ENCODE peak calls at places on chromosomes 7 and 10, in six cellular contexts. V is mucosa of descending colon, I is esophagus squamous epithelium, H is BJ, S is tibial artery, F is D721Med. A is an unnamed sample.

GRCh38 chr7:92448185-92448747 is 984 bp downstream of the GATAD1 start:
- DNase-seq in F (no peak), V (peak; percentile 63), H (no peak), I (no peak), S (peak; percentile 61), A (peak; percentile 44)

GRCh38 chr10:96450514-96451207 is 63.1 kb downstream of the TLL2 start:
- DNase-seq in V (no peak), I (no peak), H (no peak), S (no peak), F (no peak), A (no peak)

GRCh38 chr7:118202056-118202455 is 18.1 kb downstream of the LSM8 start:
- DNase-seq in I (no peak), S (no peak), V (no peak), F (no peak), H (no peak), A (no peak)

GRCh38 chr10:132296671-132297443 is 10.9 kb downstream of the STK32C start:
- DNase-seq in S (no peak), V (peak; percentile 5), I (no peak), F (no peak), H (no peak), A (no peak)

GRCh38 chr10:15150563-15150962 is 17.9 kb downstream of the NMT2 start:
- DNase-seq in S (no peak), I (no peak), V (no peak), F (no peak), H (no peak), A (no peak)

GRCh38 chr7:71793251-71793650 is 618.9 kb downstream of the CALN1 start:
- DNase-seq in H (no peak), I (no peak), V (no peak), S (no peak), F (no peak), A (no peak)

GRCh38 chr10:91006001-91006751 is 85.3 kb upstream of the ANKRD1 start:
- DNase-seq in F (no peak), S (peak; percentile 56), H (no peak), V (peak; percentile 33), I (peak; percentile 5), A (peak; percentile 33)

GRCh38 chr10:133439517-133440461 is 14.0 kb upstream of the SCART1 start:
- DNase-seq in S (no peak), H (no peak), F (no peak), V (no peak), I (no peak), A (no peak)

GRCh38 chr7:23205861-23206510 is 24.1 kb downstream of the NUP42 start:
- DNase-seq in I (no peak), H (no peak), V (no peak), S (no peak), F (no peak), A (no peak)

GRCh38 chr10:28520346-28520745 is 12.6 kb upstream of the WAC start:
- DNase-seq in H (no peak), I (no peak), S (no peak), F (no peak), V (no peak), A (no peak)

GRCh38 chr7:5282464-5283316 is at the start of gene SLC29A4:
- DNase-seq in I (no peak), S (no peak), V (peak; percentile 72), H (no peak), F (no peak), A (no peak)

GRCh38 chr7:130189281-130189782 is 15.9 kb downstream of the TMEM209 start:
- DNase-seq in H (peak; percentile 18), I (no peak), V (no peak), S (no peak), F (no peak), A (no peak)

GRCh38 chr7:116895849-116896248 is 33.5 kb downstream of the CAPZA2 start:
- DNase-seq in F (no peak), H (no peak), S (no peak), I (no peak), V (no peak), A (no peak)

GRCh38 chr7:151757274-151757673 is 119.6 kb downstream of the PRKAG2 start:
- DNase-seq in I (no peak), S (no peak), V (no peak), F (no peak), H (peak; percentile 59), A (no peak)

GRCh38 chr7:79778786-79779382 is 325.4 kb upstream of the MAGI2 start:
- DNase-seq in F (no peak), I (no peak), S (no peak), V (no peak), H (peak; percentile 77), A (no peak)

GRCh38 chr10:110273474-110273873 is 31.2 kb downstream of the SMNDC1 start:
- DNase-seq in F (no peak), H (no peak), I (no peak), V (no peak), S (peak; percentile 88), A (peak; percentile 24)

GRCh38 chr10:104127411-104127810 is 5.4 kb downstream of the SFR1 start:
- DNase-seq in H (no peak), I (no peak), S (no peak), V (no peak), F (no peak), A (no peak)

GRCh38 chr7:110677405-110677804 is 413.5 kb upstream of the LRRN3 start:
- DNase-seq in F (no peak), V (no peak), S (no peak), H (no peak), I (no peak), A (no peak)

GRCh38 chr7:16619979-16620408 is 25.6 kb downstream of the ANKMY2 start:
- DNase-seq in H (no peak), S (no peak), V (no peak), F (no peak), I (no peak), A (no peak)

GRCh38 chr7:132168239-132168638 is 408.0 kb downstream of the PLXNA4 start:
- DNase-seq in V (no peak), H (no peak), I (no peak), S (no peak), F (no peak), A (no peak)

GRCh38 chr7:132164558-132165130 is 411.6 kb downstream of the PLXNA4 start:
- DNase-seq in F (no peak), V (no peak), I (no peak), S (no peak), H (no peak), A (no peak)

GRCh38 chr7:132171130-132171576 is 405.1 kb downstream of the PLXNA4 start:
- DNase-seq in F (no peak), V (no peak), S (no peak), H (no peak), I (no peak), A (no peak)

GRCh38 chr7:132169730-132170129 is 406.5 kb downstream of the PLXNA4 start:
- DNase-seq in I (no peak), V (no peak), H (no peak), S (no peak), F (no peak), A (no peak)
- TF ChIP-seq CTCF in I (no peak), V (no peak), H (no peak), S (no peak), F (no peak), A (no peak)

GRCh38 chr10:67663449-67664087 is 32.4 kb downstream of the CTNNA3 start:
- DNase-seq in F (no peak), V (no peak), S (no peak), H (no peak), I (no peak), A (no peak)

GRCh38 chr10:67662415-67662814 is 33.6 kb downstream of the CTNNA3 start:
- DNase-seq in H (no peak), I (no peak), V (no peak), F (no peak), S (no peak), A (no peak)

GRCh38 chr10:67659497-67659896 is 36.5 kb downstream of the CTNNA3 start:
- DNase-seq in V (no peak), F (no peak), I (no peak), S (no peak), H (no peak), A (no peak)

DNA sequence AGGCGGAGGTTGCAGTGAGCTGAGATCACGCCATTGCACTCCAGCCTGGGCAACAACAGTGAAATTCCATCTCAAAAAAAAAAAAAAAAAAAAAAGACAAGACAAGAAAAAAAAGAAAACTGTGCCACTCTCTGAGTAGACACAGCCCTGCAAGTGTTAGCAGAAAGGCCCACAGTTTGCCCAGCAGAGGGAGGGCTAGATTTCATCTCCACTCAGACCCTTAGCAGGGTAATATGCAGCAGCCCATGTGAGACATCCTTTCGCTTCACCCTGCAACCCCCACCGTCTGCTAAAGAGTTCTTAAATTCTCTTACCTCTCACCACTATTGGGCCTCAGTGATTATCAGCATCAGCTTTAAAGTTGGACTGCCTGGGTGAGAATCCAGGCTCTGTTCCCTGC is 38.2 kb downstream of the CTNNA3 start:
- DNase-seq in V (no peak), S (no peak), F (no peak), H (no peak), I (no peak), A (no peak)
- TF ChIP-seq CTCF in V (no peak), S (no peak), F (no peak), H (no peak), I (no peak), A (no peak)

DNA sequence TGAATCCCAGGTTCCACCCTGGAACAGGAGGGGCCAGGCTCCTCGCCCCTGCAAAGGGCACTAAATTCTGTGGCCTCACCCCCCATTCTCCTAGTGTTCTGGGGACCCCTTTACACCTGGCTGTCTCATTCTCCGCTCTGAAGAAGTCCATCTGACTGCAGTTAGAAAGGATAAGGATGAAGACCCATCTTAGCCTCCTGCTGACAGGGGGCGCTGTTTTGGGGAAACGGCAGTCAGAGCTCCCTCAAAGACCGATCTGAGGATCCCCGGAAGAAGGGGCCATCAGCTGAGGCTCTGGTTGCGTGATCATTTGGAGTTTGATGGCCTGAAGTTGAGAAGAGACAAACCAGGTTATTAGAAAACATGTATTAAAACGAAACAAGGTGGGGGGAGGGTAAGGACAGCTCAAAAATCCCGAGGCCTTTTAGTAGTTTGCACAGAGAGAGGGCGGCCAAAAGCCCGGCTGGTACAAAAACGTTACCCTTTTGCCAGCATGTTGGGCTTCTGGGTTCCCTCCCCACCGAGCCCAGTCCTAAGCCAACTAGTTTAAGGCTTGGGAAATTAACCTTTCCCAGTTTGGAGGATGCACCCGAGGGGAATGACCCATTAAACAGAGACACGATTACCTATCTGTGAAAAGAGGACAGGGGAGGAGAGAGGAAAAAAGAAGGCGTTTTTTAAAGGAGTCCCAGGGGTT is 102.8 kb downstream of the CHN2 start:
- DNase-seq in H (no peak), V (no peak), I (no peak), S (no peak), F (no peak), A (no peak)
- TF ChIP-seq CTCF in H (no peak), V (no peak), I (no peak), S (no peak), F (peak; percentile 11), A (no peak)

GRCh38 chr10:13779748-13780147 is 193.0 kb downstream of the PRPF18 start:
- DNase-seq in F (no peak), S (no peak), H (no peak), V (no peak), I (no peak), A (no peak)

GRCh38 chr10:13787015-13787421 is 200.3 kb downstream of the PRPF18 start:
- DNase-seq in S (no peak), H (no peak), F (no peak), V (peak; percentile 41), I (no peak), A (peak; percentile 63)

GRCh38 chr10:13788701-13789447 is 202.1 kb downstream of the PRPF18 start:
- DNase-seq in I (no peak), S (peak; percentile 79), V (no peak), F (no peak), H (no peak), A (no peak)

GRCh38 chr10:13788320-13788600 is 201.5 kb downstream of the PRPF18 start:
- DNase-seq in V (no peak), I (no peak), F (no peak), S (no peak), H (no peak), A (no peak)

GRCh38 chr10:13784067-13784466 is 197.3 kb downstream of the PRPF18 start:
- DNase-seq in V (no peak), H (no peak), S (no peak), F (no peak), I (no peak), A (no peak)
- TF ChIP-seq CTCF in V (no peak), H (peak; percentile 54), S (no peak), F (no peak), I (no peak), A (no peak)